ENCODE peak calls at places on chromosomes 16 and 17, in ten cellular contexts. K, R, N, E, J, M, P, I, F and B are unnamed samples.

GRCh38 chr17:76523084-76524037 is 14.1 kb downstream of the CYGB start:
- DNase-seq in K (peak; percentile 85), E (peak; percentile 82), R (peak; percentile 95), M (peak; percentile 97), J (peak; percentile 50), P (peak; percentile 58), F (no peak), I (peak; percentile 86), N (peak; percentile 93), B (peak; percentile 88)

GRCh38 chr16:72783716-72784320 is 264.1 kb downstream of the ZFHX3 start:
- DNase-seq in P (no peak), N (no peak), M (no peak), K (no peak), I (no peak), F (peak; percentile 68), J (peak; percentile 68), E (no peak), R (peak; percentile 58), B (no peak)

GRCh38 chr17:58783380-58783779 is 27.7 kb downstream of the PPM1E start:
- DNase-seq in K (no peak), I (no peak), P (peak; percentile 8), F (no peak), R (no peak), M (no peak), N (no peak), J (no peak), E (no peak), B (no peak)

GRCh38 chr17:7109461-7110322 is 4.9 kb downstream of the ASGR2 start:
- DNase-seq in R (peak; percentile 61), E (no peak), I (no peak), K (no peak), M (no peak), P (no peak), J (no peak), F (no peak), N (no peak), B (no peak)

GRCh38 chr16:78249056-78249455 is 149.6 kb downstream of the WWOX start:
- DNase-seq in P (no peak), N (no peak), E (peak; percentile 63), R (no peak), J (no peak), F (no peak), I (peak; percentile 73), K (no peak), M (no peak), B (peak; percentile 78)

GRCh38 chr17:2138768-2139167 is 83.9 kb downstream of the HIC1 start:
- DNase-seq in M (no peak), I (no peak), N (no peak), E (no peak), R (no peak), K (peak; percentile 28), F (peak; percentile 55), P (no peak), J (no peak), B (no peak)

GRCh38 chr17:34318474-34318873 is 761 bp upstream of the CCL8 start:
- DNase-seq in F (no peak), K (peak; percentile 49), R (no peak), I (peak; percentile 21), J (no peak), E (no peak), P (no peak), N (no peak), M (no peak), B (no peak)

GRCh38 chr17:16380640-16381495 is at the start of gene UBB:
- DNase-seq in M (peak; percentile 98), R (peak; percentile 95), E (peak; percentile 97), I (peak; percentile 99), K (peak; percentile 98), P (peak; percentile 97), F (peak; percentile 98), J (peak; percentile 99), N (peak; percentile 94), B (peak; percentile 99)

GRCh38 chr17:40019140-40019991 is 4.1 kb downstream of the CSF3 start:
- DNase-seq in J (peak; percentile 86), R (peak; percentile 85), K (no peak), M (no peak), N (no peak), I (no peak), E (no peak), F (peak; percentile 64), P (peak; percentile 63), B (no peak)

GRCh38 chr17:76796081-76796480 is 58.2 kb downstream of the MFSD11 start:
- DNase-seq in E (no peak), J (no peak), M (no peak), F (peak; percentile 56), I (no peak), R (no peak), P (no peak), N (no peak), K (no peak), B (no peak)

GRCh38 chr17:13931111-13931526 is 138.2 kb upstream of the COX10 start:
- DNase-seq in J (peak; percentile 19), F (peak; percentile 65), R (no peak), I (no peak), E (peak; percentile 41), P (no peak), K (no peak), M (no peak), N (no peak), B (no peak)

GRCh38 chr17:539048-539447 is 175.6 kb downstream of the VPS53 start:
- DNase-seq in N (no peak), K (no peak), F (no peak), M (no peak), I (no peak), J (no peak), R (peak; percentile 27), P (no peak), E (no peak), B (no peak)

GRCh38 chr17:36674278-36674650 is 72.9 kb downstream of the MRM1 start:
- DNase-seq in I (no peak), F (no peak), R (no peak), P (no peak), J (no peak), E (no peak), M (no peak), K (no peak), N (peak; percentile 70), B (no peak)

GRCh38 chr17:59327136-59327878 is 4.1 kb upstream of the YPEL2 start:
- DNase-seq in E (no peak), F (no peak), I (no peak), K (no peak), M (no peak), R (no peak), N (no peak), P (no peak), J (no peak), B (no peak)

GRCh38 chr17:56629450-56630187 is 36.1 kb downstream of the NOG start:
- DNase-seq in J (peak; percentile 37), I (peak; percentile 69), P (no peak), E (no peak), M (no peak), R (no peak), F (no peak), N (no peak), K (no peak), B (no peak)
- TF ChIP-seq CTCF in J (peak; percentile 46), I (peak; percentile 60), P (peak; percentile 40), E (no peak), M (no peak), R (peak; percentile 45), F (peak; percentile 34), N (no peak), K (peak; percentile 33), B (no peak)

DNA sequence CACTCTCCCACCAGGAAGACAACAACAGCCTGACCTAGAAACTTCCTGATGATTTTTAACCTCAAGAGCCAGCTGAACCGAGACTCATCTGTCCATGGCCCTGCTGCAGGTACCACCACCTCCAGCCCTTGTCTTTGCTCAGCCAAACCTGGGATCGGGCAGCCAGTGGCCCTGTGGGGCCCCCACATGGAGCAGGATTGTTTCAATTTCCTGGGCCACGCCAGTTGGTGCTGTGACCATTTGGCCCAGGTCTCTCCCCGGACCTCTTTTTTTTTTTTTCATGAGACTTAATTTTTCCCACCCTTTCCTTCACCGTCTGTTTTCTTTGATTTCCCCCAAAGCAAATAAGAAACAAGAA is 8.3 kb upstream of the HOXB2 start:
- DNase-seq in K (no peak), N (no peak), M (no peak), I (no peak), J (no peak), P (no peak), R (no peak), E (no peak), F (no peak), B (no peak)
- H3K27ac ChIP-seq in K (no peak overlapping the region), N (no peak overlapping the region), M (peak overlapping the region; percentile 53), I (no peak overlapping the region), J (peak overlapping the region; percentile 96), P (no peak overlapping the region), R (no peak overlapping the region), E (peak overlapping the region; percentile 7), F (peak overlapping the region; percentile 64), B (peak overlapping the region; percentile 59)

GRCh38 chr17:78375401-78376079 is 2.9 kb upstream of the PGS1 start:
- DNase-seq in K (no peak), P (peak; percentile 73), J (peak; percentile 98), F (peak; percentile 97), N (no peak), E (peak; percentile 73), I (no peak), R (peak; percentile 95), M (peak; percentile 84), B (no peak)

GRCh38 chr17:78376161-78376560 is 2.3 kb upstream of the PGS1 start:
- DNase-seq in K (no peak), E (no peak), I (no peak), N (no peak), F (peak; percentile 77), M (no peak), P (no peak), R (peak; percentile 63), J (no peak), B (no peak)

GRCh38 chr17:78378225-78379133 is at the start of gene PGS1:
- DNase-seq in R (peak; percentile 89), N (peak; percentile 92), M (peak; percentile 96), F (no peak), I (peak; percentile 84), P (peak; percentile 72), J (peak; percentile 67), E (peak; percentile 84), K (peak; percentile 90), B (peak; percentile 95)

GRCh38 chr17:78379134-78379497 is 667 bp downstream of the PGS1 start:
- DNase-seq in K (peak; percentile 33), F (peak; percentile 80), N (no peak), P (peak; percentile 84), M (no peak), I (no peak), E (peak; percentile 67), J (peak; percentile 95), R (peak; percentile 95), B (no peak)

DNA sequence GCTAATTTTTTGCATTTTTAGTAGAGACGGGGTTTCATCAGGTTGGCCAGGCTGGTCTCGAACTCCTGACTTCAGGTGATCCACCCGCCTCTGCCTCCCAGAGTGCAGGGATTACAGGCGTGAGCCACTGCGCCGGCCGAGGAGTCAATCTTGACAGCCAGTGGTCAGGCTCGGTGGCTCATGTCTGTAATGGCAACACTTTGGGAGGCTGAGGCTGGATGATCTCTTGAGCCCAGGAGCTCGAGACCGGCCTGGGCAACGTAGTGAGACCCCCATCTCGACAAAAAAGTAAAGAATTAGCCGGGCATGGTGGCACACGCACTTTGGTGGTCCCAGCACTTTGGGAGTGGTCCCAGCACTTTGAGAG is 608 bp upstream of the PGS1 start:
- DNase-seq in P (no peak), J (no peak), R (no peak), E (no peak), N (no peak), I (peak; percentile 23), M (peak; percentile 75), K (no peak), F (no peak), B (no peak)
- H3K4me1 ChIP-seq in P (peaks cover 42% of the 10 kb centered on the region), J (peaks cover 25% of the 10 kb centered on the region), R (peaks cover 55% of the 10 kb centered on the region), E (peaks cover 26% of the 10 kb centered on the region), N (peaks cover 44% of the 10 kb centered on the region), I (peaks cover 32% of the 10 kb centered on the region), M (peaks cover 76% of the 10 kb centered on the region), K (peaks cover 32% of the 10 kb centered on the region), F (peaks cover 57% of the 10 kb centered on the region), B (peaks cover 17% of the 10 kb centered on the region)

GRCh38 chr17:68539536-68540469 is 27.6 kb downstream of the PRKAR1A start:
- DNase-seq in F (no peak), E (peak; percentile 74), N (no peak), J (no peak), K (peak; percentile 81), M (no peak), R (no peak), P (peak; percentile 19), I (peak; percentile 24), B (no peak)
- TF ChIP-seq CTCF in F (no peak), E (no peak), N (no peak), J (no peak), K (peak; percentile 86), M (no peak), R (peak; percentile 35), P (peak; percentile 63), I (peak; percentile 33), B (peak; percentile 23)